ENCODE peak calls at places on chromosome 9, in eight cellular contexts. I is HCT116, E is HepG2, V is IMR-90, P is K562, U is SK-N-SH, X is H1, K is GM12878. C is an unnamed sample.

GRCh38 chr9:94700445-94700844 is 26.1 kb upstream of the AOPEP start:
- DNase-seq in K (no peak), V (peak; percentile 13), I (no peak), X (no peak), E (no peak), U (no peak), P (no peak), C (no peak)

GRCh38 chr9:137973829-137974416 is 96.3 kb downstream of the CACNA1B start:
- DNase-seq in P (no peak), E (no peak), V (no peak), K (no peak), I (no peak), X (no peak), U (no peak), C (no peak)

GRCh38 chr9:37302277-37302676 is 120.2 kb upstream of the GRHPR start:
- DNase-seq in P (no peak), V (no peak), U (no peak), I (no peak), X (no peak), E (no peak), K (peak; percentile 90), C (no peak)

GRCh38 chr9:121271368-121272351 is 3.7 kb downstream of the GSN start:
- DNase-seq in X (no peak), U (no peak), V (peak; percentile 87), I (no peak), E (no peak), P (no peak), K (no peak), C (no peak)

GRCh38 chr9:99114846-99115500 is 10.1 kb downstream of the TGFBR1 start:
- DNase-seq in I (no peak), U (no peak), E (no peak), V (no peak), P (no peak), X (no peak), K (no peak), C (no peak)

GRCh38 chr9:95336281-95336680 is 18.8 kb upstream of the FANCC start:
- DNase-seq in X (no peak), P (peak; percentile 35), K (no peak), E (peak; percentile 30), U (peak; percentile 40), V (no peak), I (no peak), C (peak; percentile 49)

GRCh38 chr9:75624984-75625383 is 265.5 kb upstream of the PCSK5 start:
- DNase-seq in P (no peak), K (no peak), U (no peak), I (no peak), X (no peak), E (no peak), V (no peak), C (no peak)

GRCh38 chr9:72271617-72272478 is 93.2 kb downstream of the ZFAND5 start:
- DNase-seq in K (no peak), I (peak; percentile 47), P (peak; percentile 68), U (peak; percentile 50), E (peak; percentile 46), V (peak; percentile 55), X (no peak), C (peak; percentile 76)

GRCh38 chr9:38620483-38621433 is at the start of gene ANKRD18A:
- DNase-seq in E (peak; percentile 89), P (no peak), K (no peak), V (peak; percentile 41), I (peak; percentile 83), U (peak; percentile 91), X (peak; percentile 88), C (peak; percentile 73)

GRCh38 chr9:17578911-17579793 is at the start of gene SH3GL2:
- DNase-seq in U (peak; percentile 70), I (no peak), E (no peak), K (no peak), P (no peak), V (peak; percentile 4), X (peak; percentile 74), C (peak; percentile 35)

GRCh38 chr9:108296056-108296455 is 559.7 kb downstream of the ACTL7B start:
- DNase-seq in I (no peak), K (no peak), V (peak; percentile 71), X (no peak), U (no peak), E (no peak), P (no peak), C (no peak)

GRCh38 chr9:114198249-114199040 is 43.1 kb downstream of the COL27A1 start:
- DNase-seq in I (no peak), P (no peak), K (no peak), X (no peak), E (no peak), V (no peak), U (no peak), C (no peak)

GRCh38 chr9:38649731-38650363 is 29.5 kb upstream of the ANKRD18A start:
- DNase-seq in K (no peak), P (no peak), I (no peak), E (no peak), U (no peak), X (no peak), V (no peak), C (no peak)

GRCh38 chr9:107750741-107751521 is 261.4 kb upstream of the KLF4 start:
- DNase-seq in I (peak; percentile 81), E (peak; percentile 13), U (no peak), X (no peak), K (no peak), V (peak; percentile 99), P (no peak), C (peak; percentile 85)

GRCh38 chr9:21796768-21797167 is 5.7 kb upstream of the MTAP start:
- DNase-seq in U (no peak), E (no peak), K (no peak), V (peak; percentile 76), P (no peak), I (no peak), X (no peak), C (no peak)

GRCh38 chr9:70303268-70303667 is 44.5 kb downstream of the SMC5 start:
- DNase-seq in E (no peak), I (no peak), X (no peak), P (no peak), K (no peak), U (no peak), V (peak; percentile 43), C (no peak)

GRCh38 chr9:125650271-125650737 is 56.7 kb downstream of the MAPKAP1 start:
- DNase-seq in V (peak; percentile 46), P (no peak), E (no peak), U (no peak), I (no peak), X (no peak), K (peak; percentile 96), C (no peak)

GRCh38 chr9:113682297-113682771 is 193.8 kb upstream of the ZNF618 start:
- DNase-seq in P (peak; percentile 68), K (no peak), I (peak; percentile 83), V (peak; percentile 90), E (peak; percentile 76), X (peak; percentile 66), U (peak; percentile 68), C (peak; percentile 94)

GRCh38 chr9:8724284-8725018 is 924.9 kb upstream of the DMAC1 start:
- DNase-seq in P (no peak), K (no peak), I (no peak), X (no peak), E (no peak), V (no peak), U (no peak), C (no peak)

GRCh38 chr9:90167920-90168319 is 474.7 kb downstream of the DIRAS2 start:
- DNase-seq in U (no peak), I (no peak), X (no peak), E (no peak), P (no peak), K (no peak), V (no peak), C (no peak)

DNA sequence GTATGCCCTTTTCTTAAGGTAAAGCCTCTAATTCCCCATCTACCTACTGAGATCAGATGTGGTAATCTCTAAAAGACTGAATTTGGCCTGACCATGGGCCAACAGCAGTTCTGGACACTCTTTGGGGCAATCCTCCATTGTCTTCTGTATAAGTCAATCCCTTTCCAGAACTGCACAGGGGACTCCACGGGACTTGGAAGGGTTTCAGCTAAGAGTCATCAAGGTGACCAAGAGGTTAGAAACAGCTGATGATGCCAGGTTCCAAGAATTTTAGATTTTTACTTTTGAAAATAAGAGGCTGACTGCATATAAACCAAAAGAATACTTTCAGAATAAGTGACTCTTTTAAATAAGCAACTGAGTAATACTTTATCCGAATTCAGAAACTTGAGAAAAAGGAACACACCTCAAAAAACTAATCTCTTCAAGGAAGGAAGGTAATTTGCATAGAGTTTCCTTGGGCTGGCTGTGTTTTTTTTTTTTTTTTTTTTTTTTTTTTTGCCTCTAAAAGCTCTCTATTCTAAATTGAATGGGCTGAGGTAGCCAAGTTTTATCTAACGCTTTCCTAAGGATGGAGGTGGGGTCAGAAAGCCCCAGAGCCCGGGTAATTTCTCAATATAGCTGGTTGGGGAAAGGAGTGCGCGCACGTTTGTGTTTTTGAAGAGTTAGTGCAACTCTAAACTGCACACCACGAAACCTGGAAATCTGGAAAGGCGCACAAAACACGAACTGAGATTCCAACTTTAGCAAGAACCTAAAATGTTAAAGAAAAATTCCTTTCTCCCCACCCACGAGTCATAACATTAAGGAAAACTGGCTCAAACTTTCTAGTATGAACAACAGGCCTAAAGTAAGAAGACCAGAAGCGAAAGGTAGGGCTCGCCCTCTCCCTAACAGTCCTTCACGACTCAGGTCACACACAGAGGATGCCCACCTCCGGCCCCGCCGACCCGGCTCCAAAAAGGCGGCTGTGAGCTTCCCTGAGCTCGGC is 1.3 kb downstream of the VCP start:
- DNase-seq in P (no peak), V (peak; percentile 46), K (no peak), E (no peak), X (no peak), I (no peak), U (no peak), C (no peak)
- TF ChIP-seq RAD21 in P (no peak), V (no peak), K (no peak), E (no peak), X (no peak), I (no peak), U (no peak), C (no peak)

DNA sequence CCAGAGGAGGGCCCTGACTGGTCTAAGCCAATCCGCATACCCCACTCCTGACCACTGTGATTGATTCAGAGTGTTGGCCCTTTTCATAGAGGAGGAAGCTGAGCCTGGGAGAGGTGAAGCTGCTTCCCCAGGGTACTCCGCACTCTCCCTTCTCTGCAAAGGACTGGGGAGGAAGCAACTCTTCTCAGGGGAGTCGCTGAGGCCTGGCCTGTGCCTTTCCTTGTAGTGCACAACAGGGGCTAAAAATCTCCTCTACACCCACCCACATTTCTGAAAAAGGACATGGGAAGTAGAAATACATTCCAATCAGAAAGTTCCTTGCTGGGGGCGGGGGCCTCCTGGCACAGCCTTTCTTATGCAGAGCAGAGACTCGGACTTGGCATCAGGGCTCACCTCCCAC is 22.2 kb downstream of the AK8 start:
- DNase-seq in P (no peak), U (no peak), I (no peak), K (no peak), E (no peak), V (no peak), X (no peak), C (no peak)
- TF ChIP-seq RAD21 in P (no peak), U (no peak), I (no peak), K (no peak), E (no peak), V (no peak), X (no peak), C (no peak)

GRCh38 chr9:110088099-110088498 is 119.9 kb downstream of the C9orf152 start:
- DNase-seq in P (no peak), I (no peak), U (no peak), E (no peak), K (no peak), V (no peak), X (no peak), C (no peak)
- TF ChIP-seq RAD21 in P (no peak), I (no peak), U (no peak), E (no peak), K (no peak), V (no peak), X (no peak), C (no peak)

GRCh38 chr9:4857163-4857562 is 64.4 kb downstream of the RCL1 start:
- DNase-seq in U (no peak), E (no peak), X (no peak), I (no peak), K (no peak), V (no peak), P (no peak), C (no peak)
- TF ChIP-seq RAD21 in U (no peak), E (no peak), X (no peak), I (no peak), K (no peak), V (no peak), P (no peak), C (no peak)

C was measured in A549.